ENCODE peak calls at places on chromosomes 7 and 10, in six cellular contexts. One of them, this sample, is unnamed.

GRCh38 chr7:25856056-25856780 is 295.8 kb upstream of the NFE2L3 start:
- DNase-seq in stomach: no peak
- DNase-seq in prostate gland: no peak
- DNase-seq in esophagus muscularis mucosa: no peak
- DNase-seq in SK-N-SH: no peak
- DNase-seq in K562: peak; percentile 59
- DNase-seq in this sample: no peak

GRCh38 chr7:133804127-133804526 is 323.0 kb upstream of the LRGUK start:
- DNase-seq in stomach: no peak
- DNase-seq in prostate gland: no peak
- DNase-seq in esophagus muscularis mucosa: no peak
- DNase-seq in SK-N-SH: no peak
- DNase-seq in K562: no peak
- DNase-seq in this sample: no peak

GRCh38 chr10:27743736-27744477 is 1.7 kb downstream of the MKX start:
- DNase-seq in stomach: no peak
- DNase-seq in prostate gland: no peak
- DNase-seq in esophagus muscularis mucosa: no peak
- DNase-seq in SK-N-SH: peak; percentile 24
- DNase-seq in K562: no peak
- DNase-seq in this sample: no peak

GRCh38 chr7:55477781-55478374 is 94.4 kb downstream of the VOPP1 start:
- DNase-seq in stomach: no peak
- DNase-seq in prostate gland: no peak
- DNase-seq in esophagus muscularis mucosa: peak; percentile 81
- DNase-seq in SK-N-SH: no peak
- DNase-seq in K562: no peak
- DNase-seq in this sample: no peak

GRCh38 chr7:20595971-20596370 is 19.5 kb upstream of the ABCB5 start:
- DNase-seq in stomach: no peak
- DNase-seq in prostate gland: no peak
- DNase-seq in esophagus muscularis mucosa: no peak
- DNase-seq in SK-N-SH: no peak
- DNase-seq in K562: no peak
- DNase-seq in this sample: no peak

GRCh38 chr10:72682626-72683025 is 9.3 kb upstream of the MCU start:
- DNase-seq in stomach: no peak
- DNase-seq in prostate gland: no peak
- DNase-seq in esophagus muscularis mucosa: peak; percentile 26
- DNase-seq in SK-N-SH: no peak
- DNase-seq in K562: peak; percentile 68
- DNase-seq in this sample: no peak

GRCh38 chr10:25465582-25466372 is 291.0 kb downstream of the GPR158 start:
- DNase-seq in stomach: no peak
- DNase-seq in prostate gland: no peak
- DNase-seq in esophagus muscularis mucosa: no peak
- DNase-seq in SK-N-SH: no peak
- DNase-seq in K562: peak; percentile 84
- DNase-seq in this sample: no peak

GRCh38 chr10:110498982-110499795 is 1.5 kb downstream of the DUSP5 start:
- DNase-seq in stomach: peak; percentile 46
- DNase-seq in prostate gland: no peak
- DNase-seq in esophagus muscularis mucosa: no peak
- DNase-seq in SK-N-SH: no peak
- DNase-seq in K562: peak; percentile 50
- DNase-seq in this sample: no peak

GRCh38 chr10:48670978-48671913 is 13.4 kb upstream of the WDFY4 start:
- DNase-seq in stomach: no peak
- DNase-seq in prostate gland: no peak
- DNase-seq in esophagus muscularis mucosa: peak; percentile 81
- DNase-seq in SK-N-SH: no peak
- DNase-seq in K562: no peak
- DNase-seq in this sample: no peak

GRCh38 chr10:102670871-102671434 is 26.7 kb downstream of the TRIM8 start:
- DNase-seq in stomach: no peak
- DNase-seq in prostate gland: no peak
- DNase-seq in esophagus muscularis mucosa: no peak
- DNase-seq in SK-N-SH: peak; percentile 39
- DNase-seq in K562: peak; percentile 69
- DNase-seq in this sample: no peak

GRCh38 chr10:95406651-95407280 is 116.0 kb upstream of the PDLIM1 start:
- DNase-seq in stomach: peak; percentile 95
- DNase-seq in prostate gland: peak; percentile 42
- DNase-seq in esophagus muscularis mucosa: no peak
- DNase-seq in SK-N-SH: no peak
- DNase-seq in K562: peak; percentile 40
- DNase-seq in this sample: peak; percentile 74

GRCh38 chr7:44124822-44125202 is 1.5 kb upstream of the POLD2 start:
- DNase-seq in stomach: no peak
- DNase-seq in prostate gland: no peak
- DNase-seq in esophagus muscularis mucosa: no peak
- DNase-seq in SK-N-SH: no peak
- DNase-seq in K562: no peak
- DNase-seq in this sample: no peak

GRCh38 chr7:134660242-134660785 is 13.7 kb downstream of the BPGM start:
- DNase-seq in stomach: no peak
- DNase-seq in prostate gland: no peak
- DNase-seq in esophagus muscularis mucosa: no peak
- DNase-seq in SK-N-SH: no peak
- DNase-seq in K562: peak; percentile 90
- DNase-seq in this sample: no peak

GRCh38 chr10:127919418-127920191 is 12.7 kb downstream of the PTPRE start:
- DNase-seq in stomach: no peak
- DNase-seq in prostate gland: no peak
- DNase-seq in esophagus muscularis mucosa: peak; percentile 91
- DNase-seq in SK-N-SH: peak; percentile 64
- DNase-seq in K562: no peak
- DNase-seq in this sample: no peak

GRCh38 chr10:103632247-103632642 is 138.7 kb downstream of the NEURL1 start:
- DNase-seq in stomach: no peak
- DNase-seq in prostate gland: no peak
- DNase-seq in esophagus muscularis mucosa: no peak
- DNase-seq in SK-N-SH: no peak
- DNase-seq in K562: no peak
- DNase-seq in this sample: no peak

GRCh38 chr10:103154464-103155299 is 38.4 kb downstream of the NT5C2 start:
- DNase-seq in stomach: no peak
- DNase-seq in prostate gland: peak; percentile 11
- DNase-seq in esophagus muscularis mucosa: no peak
- DNase-seq in SK-N-SH: no peak
- DNase-seq in K562: no peak
- DNase-seq in this sample: no peak

GRCh38 chr7:138799336-138799965 is 1.5 kb upstream of the ATP6V0A4 start:
- DNase-seq in stomach: no peak
- DNase-seq in prostate gland: no peak
- DNase-seq in esophagus muscularis mucosa: no peak
- DNase-seq in SK-N-SH: no peak
- DNase-seq in K562: no peak
- DNase-seq in this sample: no peak

GRCh38 chr7:51251292-51251691 is 65.3 kb downstream of the COBL start:
- DNase-seq in stomach: no peak
- DNase-seq in prostate gland: no peak
- DNase-seq in esophagus muscularis mucosa: no peak
- DNase-seq in SK-N-SH: no peak
- DNase-seq in K562: no peak
- DNase-seq in this sample: no peak

GRCh38 chr7:159070422-159071148 is 74.1 kb downstream of the VIPR2 start:
- DNase-seq in stomach: no peak
- DNase-seq in prostate gland: no peak
- DNase-seq in esophagus muscularis mucosa: peak; percentile 62
- DNase-seq in SK-N-SH: no peak
- DNase-seq in K562: no peak
- DNase-seq in this sample: no peak

GRCh38 chr7:340200-340937 is 50.4 kb downstream of the FOXL3 start:
- DNase-seq in stomach: peak; percentile 64
- DNase-seq in prostate gland: no peak
- DNase-seq in esophagus muscularis mucosa: no peak
- DNase-seq in SK-N-SH: no peak
- DNase-seq in K562: no peak
- DNase-seq in this sample: no peak

GRCh38 chr7:86733783-86734182 is 90.1 kb downstream of the GRM3 start:
- DNase-seq in stomach: no peak
- DNase-seq in prostate gland: no peak
- DNase-seq in esophagus muscularis mucosa: no peak
- DNase-seq in SK-N-SH: no peak
- DNase-seq in K562: peak; percentile 51
- DNase-seq in this sample: no peak

GRCh38 chr10:79073784-79074432 is 5.1 kb downstream of the ZMIZ1 start:
- DNase-seq in stomach: peak; percentile 62
- DNase-seq in prostate gland: no peak
- DNase-seq in esophagus muscularis mucosa: no peak
- DNase-seq in SK-N-SH: no peak
- DNase-seq in K562: no peak
- DNase-seq in this sample: no peak

GRCh38 chr7:83861-84632 is 108.3 kb upstream of the FAM20C start:
- DNase-seq in stomach: no peak
- DNase-seq in prostate gland: no peak
- DNase-seq in esophagus muscularis mucosa: no peak
- DNase-seq in SK-N-SH: no peak
- DNase-seq in K562: no peak
- DNase-seq in this sample: no peak

GRCh38 chr10:22606164-22606614 is 108.2 kb downstream of the PIP4K2A start:
- DNase-seq in stomach: no peak
- DNase-seq in prostate gland: no peak
- DNase-seq in esophagus muscularis mucosa: no peak
- DNase-seq in SK-N-SH: no peak
- DNase-seq in K562: peak; percentile 47
- DNase-seq in this sample: no peak

DNA sequence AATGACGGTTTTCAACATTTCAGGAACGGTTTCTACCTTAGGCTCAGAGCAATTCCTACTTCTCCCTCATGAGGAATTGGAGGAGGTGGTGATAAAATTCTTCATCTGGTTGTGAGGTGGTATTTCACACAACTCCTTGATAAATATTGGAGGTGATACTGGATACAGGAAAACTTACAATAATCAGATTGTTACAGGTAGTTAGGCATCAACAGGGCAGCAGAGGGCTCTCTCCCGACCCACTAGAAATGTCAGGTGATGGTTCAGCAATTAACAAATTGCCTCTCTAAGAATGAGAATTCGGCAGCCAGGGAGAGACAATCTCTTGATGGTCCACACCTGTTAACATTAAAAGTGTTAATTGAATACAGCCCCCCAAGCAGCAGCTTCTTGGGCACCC is 22.6 kb downstream of the ZNF786 start:
- DNase-seq in stomach: no peak
- DNase-seq in prostate gland: no peak
- DNase-seq in esophagus muscularis mucosa: no peak
- DNase-seq in SK-N-SH: no peak
- DNase-seq in K562: no peak
- DNase-seq in this sample: no peak
- TF ChIP-seq POLR2AphosphoS5 in stomach: no peak
- TF ChIP-seq POLR2AphosphoS5 in prostate gland: no peak
- TF ChIP-seq POLR2AphosphoS5 in esophagus muscularis mucosa: no peak
- TF ChIP-seq POLR2AphosphoS5 in SK-N-SH: no peak
- TF ChIP-seq POLR2AphosphoS5 in K562: no peak
- TF ChIP-seq POLR2AphosphoS5 in this sample: no peak

GRCh38 chr10:70479161-70479531 is 579 bp downstream of the PALD1 start:
- DNase-seq in stomach: no peak
- DNase-seq in prostate gland: no peak
- DNase-seq in esophagus muscularis mucosa: no peak
- DNase-seq in SK-N-SH: no peak
- DNase-seq in K562: no peak
- DNase-seq in this sample: no peak

GRCh38 chr10:70481105-70481504 is 2.5 kb downstream of the PALD1 start:
- DNase-seq in stomach: no peak
- DNase-seq in prostate gland: no peak
- DNase-seq in esophagus muscularis mucosa: no peak
- DNase-seq in SK-N-SH: no peak
- DNase-seq in K562: no peak
- DNase-seq in this sample: no peak

GRCh38 chr10:70479626-70480253 is 1.2 kb downstream of the PALD1 start:
- DNase-seq in stomach: no peak
- DNase-seq in prostate gland: no peak
- DNase-seq in esophagus muscularis mucosa: no peak
- DNase-seq in SK-N-SH: no peak
- DNase-seq in K562: no peak
- DNase-seq in this sample: no peak

GRCh38 chr10:70481831-70482530 is 3.4 kb downstream of the PALD1 start:
- DNase-seq in stomach: no peak
- DNase-seq in prostate gland: no peak
- DNase-seq in esophagus muscularis mucosa: no peak
- DNase-seq in SK-N-SH: no peak
- DNase-seq in K562: no peak
- DNase-seq in this sample: no peak

DNA sequence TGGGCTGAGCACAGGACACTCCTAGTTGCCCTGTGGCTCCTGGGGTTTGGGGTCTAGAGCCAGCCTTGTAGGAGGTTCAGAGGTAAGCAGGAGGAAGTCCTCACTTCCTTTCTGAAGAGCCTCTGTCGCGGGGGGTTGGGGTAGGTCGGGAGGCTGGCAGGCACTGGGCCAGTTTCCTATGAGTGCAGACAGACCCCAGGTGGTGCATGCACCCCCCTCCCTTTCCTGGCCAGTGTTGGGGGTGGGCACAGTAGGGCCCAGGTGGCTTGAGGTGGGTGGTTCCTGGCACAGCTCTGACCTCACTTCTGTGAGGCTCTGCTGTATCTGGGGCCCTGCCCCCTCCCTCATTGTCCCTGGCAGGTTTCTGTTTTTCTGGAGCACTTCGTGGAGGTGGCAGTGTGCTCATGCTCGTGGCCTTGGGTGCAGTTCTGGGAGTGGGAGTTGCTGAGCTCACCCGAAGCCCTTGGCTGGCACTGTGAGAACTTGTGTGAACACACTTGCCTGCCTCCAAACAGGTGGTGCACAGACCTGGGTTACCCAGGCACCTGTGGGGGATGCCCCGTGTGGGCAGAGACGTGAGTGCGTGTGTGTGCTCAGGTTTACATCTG is 1.8 kb downstream of the PALD1 start:
- DNase-seq in stomach: no peak
- DNase-seq in prostate gland: no peak
- DNase-seq in esophagus muscularis mucosa: no peak
- DNase-seq in SK-N-SH: no peak
- DNase-seq in K562: no peak
- DNase-seq in this sample: no peak
- H3K27ac ChIP-seq in stomach: peak overlapping the region; percentile 78
- H3K27ac ChIP-seq in prostate gland: no peak overlapping the region
- H3K27ac ChIP-seq in esophagus muscularis mucosa: peak overlapping the region; percentile 78
- H3K27ac ChIP-seq in SK-N-SH: no peak overlapping the region
- H3K27ac ChIP-seq in K562: no peak overlapping the region
- H3K27ac ChIP-seq in this sample: no peak overlapping the region

GRCh38 chr7:124042826-124043225 is 10.0 kb upstream of the TMEM229A start:
- DNase-seq in stomach: no peak
- DNase-seq in prostate gland: no peak
- DNase-seq in esophagus muscularis mucosa: no peak
- DNase-seq in SK-N-SH: no peak
- DNase-seq in K562: no peak
- DNase-seq in this sample: no peak

GRCh38 chr7:124035706-124036105 is 2.8 kb upstream of the TMEM229A start:
- DNase-seq in stomach: no peak
- DNase-seq in prostate gland: no peak
- DNase-seq in esophagus muscularis mucosa: no peak
- DNase-seq in SK-N-SH: no peak
- DNase-seq in K562: no peak
- DNase-seq in this sample: no peak

GRCh38 chr7:124041439-124041838 is 8.6 kb upstream of the TMEM229A start:
- DNase-seq in stomach: no peak
- DNase-seq in prostate gland: no peak
- DNase-seq in esophagus muscularis mucosa: no peak
- DNase-seq in SK-N-SH: no peak
- DNase-seq in K562: no peak
- DNase-seq in this sample: no peak
- TF ChIP-seq POLR2AphosphoS5 in stomach: no peak
- TF ChIP-seq POLR2AphosphoS5 in prostate gland: no peak
- TF ChIP-seq POLR2AphosphoS5 in esophagus muscularis mucosa: no peak
- TF ChIP-seq POLR2AphosphoS5 in SK-N-SH: no peak
- TF ChIP-seq POLR2AphosphoS5 in K562: no peak
- TF ChIP-seq POLR2AphosphoS5 in this sample: no peak

GRCh38 chr10:124644281-124644680 is 99.9 kb downstream of the FAM53B start:
- DNase-seq in stomach: no peak
- DNase-seq in prostate gland: no peak
- DNase-seq in esophagus muscularis mucosa: no peak
- DNase-seq in SK-N-SH: no peak
- DNase-seq in K562: no peak
- DNase-seq in this sample: no peak
- H3K27ac ChIP-seq in stomach: no peak overlapping the region
- H3K27ac ChIP-seq in prostate gland: no peak overlapping the region
- H3K27ac ChIP-seq in esophagus muscularis mucosa: no peak overlapping the region
- H3K27ac ChIP-seq in SK-N-SH: no peak overlapping the region
- H3K27ac ChIP-seq in K562: no peak overlapping the region
- H3K27ac ChIP-seq in this sample: no peak overlapping the region